ENCODE peak calls at places on chromosomes 12 and 14, in six cellular contexts. R, V, P, O, S and L are unnamed samples.
A peak's percentile ranks its signal among the peaks of the same experiment; 100 is the strongest.

GRCh38 chr14:69300601-69301221 is 40.8 kb downstream of the GALNT16 start:
- DNase-seq in R (no peak), V (no peak), P (no peak), O (no peak), S (no peak), L (no peak)

GRCh38 chr12:91972896-91973295 is 172.8 kb downstream of the BTG1 start:
- DNase-seq in R (no peak), V (no peak), P (no peak), O (no peak), S (no peak), L (no peak)

GRCh38 chr14:56002876-56003625 is 115.2 kb upstream of the PELI2 start:
- DNase-seq in R (no peak), V (no peak), P (peak; percentile 24), O (no peak), S (no peak), L (no peak)

GRCh38 chr14:23561873-23562821 is 5.4 kb downstream of the AP1G2 start:
- DNase-seq in R (peak; percentile 68), V (peak; percentile 37), P (no peak), O (no peak), S (no peak), L (no peak)

GRCh38 chr12:64404470-64405446 is 566 bp downstream of the XPOT start:
- DNase-seq in R (peak; percentile 94), V (peak; percentile 67), P (peak; percentile 61), O (peak; percentile 93), S (no peak), L (peak; percentile 56)

GRCh38 chr12:87518508-87518907 is 510.7 kb downstream of the C12orf50 start:
- DNase-seq in R (peak; percentile 23), V (peak; percentile 71), P (no peak), O (no peak), S (no peak), L (no peak)

GRCh38 chr12:100422646-100423045 is 51.0 kb upstream of the NR1H4 start:
- DNase-seq in R (no peak), V (no peak), P (no peak), O (no peak), S (no peak), L (no peak)

GRCh38 chr12:52656616-52657015 is 4.6 kb upstream of the KRT2 start:
- DNase-seq in R (no peak), V (no peak), P (no peak), O (no peak), S (no peak), L (no peak)

GRCh38 chr12:130196827-130197226 is 34.6 kb downstream of the FZD10 start:
- DNase-seq in R (no peak), V (no peak), P (no peak), O (no peak), S (no peak), L (no peak)

GRCh38 chr14:61586539-61587396 is 108.5 kb upstream of the HIF1A start:
- DNase-seq in R (peak; percentile 49), V (peak; percentile 52), P (no peak), O (no peak), S (no peak), L (peak; percentile 67)

GRCh38 chr12:87082756-87083155 is 826.6 kb upstream of the MGAT4C start:
- DNase-seq in R (no peak), V (no peak), P (no peak), O (no peak), S (no peak), L (no peak)

GRCh38 chr12:132018193-132018916 is 68.6 kb downstream of the EP400 start:
- DNase-seq in R (no peak), V (no peak), P (no peak), O (no peak), S (no peak), L (no peak)